ENCODE peak calls at places on chromosomes 16 and 17, in six cellular contexts. H is HCEC 1CT, F is COLO829, S is Karpas-422, O is GM12891, J is hepatic stellate cell. I is an unnamed sample.

GRCh38 chr17:39104046-39104445 is 47.4 kb downstream of the PLXDC1 start:
- DNase-seq in H (peak), J (peak), S (no peak), F (peak), O (no peak), I (no peak)

GRCh38 chr16:70658921-70659320 is 12.6 kb downstream of the IL34 start:
- DNase-seq in O (no peak), J (no peak), S (no peak), F (no peak), H (no peak), I (no peak)

GRCh38 chr16:87685405-87685755 is 80.4 kb downstream of the KLHDC4 start:
- DNase-seq in J (no peak), O (no peak), H (no peak), F (no peak), S (no peak), I (no peak)

GRCh38 chr17:28133562-28133970 is 91.1 kb downstream of the NLK start:
- DNase-seq in H (peak), F (peak), S (no peak), J (peak), O (no peak), I (no peak)

GRCh38 chr17:2936771-2937321 is 126.6 kb downstream of the OR1D5 start:
- DNase-seq in O (no peak), F (no peak), S (no peak), J (no peak), H (no peak), I (no peak)

GRCh38 chr16:1258906-1259759 is 3.3 kb downstream of the TPSD1 start:
- DNase-seq in H (no peak), S (no peak), J (no peak), O (no peak), F (no peak), I (peak)

GRCh38 chr17:43327421-43327820 is 71.4 kb upstream of the ARL4D start:
- DNase-seq in S (no peak), F (no peak), H (no peak), J (no peak), O (no peak), I (no peak)

GRCh38 chr17:54840885-54841614 is 59.6 kb upstream of the TOM1L1 start:
- DNase-seq in F (no peak), J (no peak), H (no peak), S (no peak), O (no peak), I (no peak)

GRCh38 chr17:4354862-4355514 is 11.5 kb downstream of the UBE2G1 start:
- DNase-seq in S (no peak), F (no peak), O (no peak), H (no peak), J (no peak), I (no peak)

GRCh38 chr17:40510328-40510648 is 8.9 kb upstream of the TNS4 start:
- DNase-seq in J (no peak), F (no peak), O (no peak), S (no peak), H (no peak), I (peak)

GRCh38 chr16:85798901-85799496 is 345 bp downstream of the EMC8 start:
- DNase-seq in J (peak), O (peak), S (peak), F (peak), H (peak), I (peak)

GRCh38 chr17:8151641-8152111 is 528 bp downstream of the PER1 start:
- DNase-seq in H (peak), J (no peak), F (no peak), O (no peak), S (peak), I (no peak)

GRCh38 chr16:19203374-19203966 is 35.4 kb downstream of the SYT17 start:
- DNase-seq in O (no peak), H (no peak), F (no peak), S (no peak), J (no peak), I (no peak)

GRCh38 chr17:55814377-55814776 is 63.5 kb downstream of the PCTP start:
- DNase-seq in O (no peak), J (no peak), S (peak), H (peak), F (no peak), I (no peak)

GRCh38 chr17:40347319-40348135 is 17.0 kb downstream of the GJD3 start:
- DNase-seq in J (no peak), O (no peak), F (peak), H (no peak), S (no peak), I (no peak)

GRCh38 chr16:85428168-85428898 is 184.8 kb upstream of the GSE1 start:
- DNase-seq in J (peak), O (peak), F (peak), H (no peak), S (peak), I (peak)

GRCh38 chr16:11128211-11129123 is 127.5 kb downstream of the SOCS1 start:
- DNase-seq in F (no peak), O (no peak), S (no peak), J (peak), H (peak), I (no peak)

GRCh38 chr17:56824503-56824902 is 9.2 kb downstream of the C17orf67 start:
- DNase-seq in S (no peak), H (no peak), O (no peak), J (no peak), F (no peak), I (no peak)

GRCh38 chr16:75860654-75861053 is 134.4 kb upstream of the CPHXL start:
- DNase-seq in O (no peak), H (no peak), F (no peak), J (no peak), S (no peak), I (no peak)

GRCh38 chr16:2787406-2787805 is at the start of gene PRSS33:
- DNase-seq in O (no peak), H (no peak), F (peak), J (no peak), S (peak), I (peak)

GRCh38 chr16:11781773-11782172 is 15.3 kb downstream of the ZC3H7A start:
- DNase-seq in F (peak), S (no peak), H (no peak), O (no peak), J (no peak), I (no peak)

GRCh38 chr17:76447931-76448652 is 4.9 kb downstream of the UBE2O start:
- DNase-seq in H (no peak), J (no peak), O (no peak), F (no peak), S (no peak), I (no peak)

GRCh38 chr17:74368341-74369152 is 1.2 kb downstream of the GPR142 start:
- DNase-seq in J (peak), O (peak), S (peak), H (peak), F (peak), I (peak)

GRCh38 chr17:69733171-69734014 is 318.9 kb downstream of the MAP2K6 start:
- DNase-seq in H (peak), O (no peak), F (peak), S (peak), J (peak), I (no peak)

GRCh38 chr16:87616556-87616955 is 14.2 kb downstream of the JPH3 start:
- DNase-seq in O (no peak), F (no peak), J (no peak), S (no peak), H (no peak), I (no peak)

GRCh38 chr16:58518980-58519368 is 3.7 kb downstream of the SETD6 start:
- DNase-seq in J (no peak), F (no peak), H (no peak), S (no peak), O (no peak), I (no peak)

GRCh38 chr17:48068491-48068961 is 20.4 kb downstream of the NFE2L1 start:
- DNase-seq in S (peak), H (peak), O (no peak), J (peak), F (no peak), I (peak)

GRCh38 chr17:77822302-77823030 is 136.0 kb upstream of the TNRC6C start:
- DNase-seq in S (no peak), H (no peak), F (no peak), O (no peak), J (no peak), I (no peak)

GRCh38 chr17:28033972-28034714 is 8.3 kb upstream of the NLK start:
- DNase-seq in J (peak), O (no peak), H (peak), F (peak), S (peak), I (no peak)